ENCODE peak calls at places on chromosomes 2 and 18, in four cellular contexts. B is nephron progenitor cell, W is D721Med, C is cardiac fibroblast. J is an unnamed sample.
A peak's percentile ranks its signal among the peaks of the same experiment; 100 is the strongest.

GRCh38 chr2:108297436-108298141 is 8.9 kb downstream of the SULT1C2 start:
- DNase-seq in B (no peak), W (no peak), C (peak; percentile 88), J (no peak)

GRCh38 chr18:55494899-55495298 is 93.1 kb downstream of the TCF4 start:
- DNase-seq in B (no peak), W (no peak), C (peak; percentile 56), J (no peak)

GRCh38 chr2:45781464-45781811 is 130.0 kb downstream of the PRKCE start:
- DNase-seq in B (no peak), W (no peak), C (no peak), J (no peak)

GRCh38 chr2:88131201-88131998 is 3.5 kb upstream of the FABP1 start:
- DNase-seq in B (no peak), W (no peak), C (no peak), J (no peak)

GRCh38 chr2:145685323-145686050 is 1165.6 kb upstream of the ZEB2 start:
- DNase-seq in B (no peak), W (no peak), C (peak; percentile 56), J (no peak)

GRCh38 chr2:233435436-233436190 is 81.3 kb downstream of the DGKD start:
- DNase-seq in B (no peak), W (no peak), C (no peak), J (no peak)

GRCh38 chr2:128513416-128514283 is 195.0 kb upstream of the HS6ST1 start:
- DNase-seq in B (no peak), W (no peak), C (no peak), J (no peak)

GRCh38 chr2:112818094-112818902 is 18.3 kb downstream of the IL1B start:
- DNase-seq in B (peak; percentile 25), W (no peak), C (peak; percentile 60), J (no peak)

GRCh38 chr2:44291281-44292248 is 16.3 kb downstream of the SLC3A1 start:
- DNase-seq in B (peak; percentile 20), W (no peak), C (peak; percentile 77), J (peak; percentile 83)

GRCh38 chr2:20538308-20539132 is 91.6 kb downstream of the RHOB start:
- DNase-seq in B (no peak), W (no peak), C (no peak), J (peak; percentile 47)

GRCh38 chr18:13629841-13630747 is 96.3 kb downstream of the FAM210A start:
- DNase-seq in B (peak; percentile 63), W (peak; percentile 68), C (peak; percentile 66), J (peak; percentile 64)

GRCh38 chr2:10889741-10890215 is 22.0 kb upstream of the KCNF1 start:
- DNase-seq in B (no peak), W (no peak), C (no peak), J (peak; percentile 51)

GRCh38 chr2:121132054-121132453 is 152.9 kb downstream of the TFCP2L1 start:
- DNase-seq in B (no peak), W (no peak), C (no peak), J (no peak)

GRCh38 chr2:226256237-226256636 is 543.4 kb downstream of the IRS1 start:
- DNase-seq in B (no peak), W (no peak), C (peak; percentile 69), J (no peak)

GRCh38 chr2:25127631-25128030 is 40.7 kb downstream of the POMC start:
- DNase-seq in B (no peak), W (no peak), C (no peak), J (no peak)

GRCh38 chr2:185318271-185318724 is 420.3 kb upstream of the FSIP2 start:
- DNase-seq in B (no peak), W (no peak), C (no peak), J (no peak)

GRCh38 chr18:34549367-34549766 is 160.7 kb upstream of the DTNA start:
- DNase-seq in B (no peak), W (no peak), C (no peak), J (no peak)

GRCh38 chr2:64277101-64277849 is 133.1 kb upstream of the PELI1 start:
- DNase-seq in B (no peak), W (no peak), C (no peak), J (no peak)

GRCh38 chr2:200380139-200380561 is 73.7 kb downstream of the SPATS2L start:
- DNase-seq in B (no peak), W (no peak), C (no peak), J (no peak)

GRCh38 chr2:61722311-61722710 is 131.5 kb downstream of the FAM161A start:
- DNase-seq in B (no peak), W (no peak), C (no peak), J (no peak)

GRCh38 chr2:23009545-23010149 is 375.3 kb upstream of the KLHL29 start:
- DNase-seq in B (no peak), W (no peak), C (peak; percentile 34), J (no peak)

GRCh38 chr2:196271786-196272185 is 100.4 kb upstream of the STK17B start:
- DNase-seq in B (no peak), W (no peak), C (no peak), J (no peak)

GRCh38 chr2:227402959-227403358 is 15.2 kb upstream of the SCYGR1 start:
- DNase-seq in B (no peak), W (no peak), C (peak; percentile 29), J (no peak)

GRCh38 chr18:75429975-75430374 is 2.5 kb upstream of the SMIM21 start:
- DNase-seq in B (no peak), W (peak; percentile 49), C (no peak), J (peak; percentile 55)

GRCh38 chr2:233446616-233447305 is 92.5 kb downstream of the DGKD start:
- DNase-seq in B (no peak), W (no peak), C (no peak), J (no peak)

DNA sequence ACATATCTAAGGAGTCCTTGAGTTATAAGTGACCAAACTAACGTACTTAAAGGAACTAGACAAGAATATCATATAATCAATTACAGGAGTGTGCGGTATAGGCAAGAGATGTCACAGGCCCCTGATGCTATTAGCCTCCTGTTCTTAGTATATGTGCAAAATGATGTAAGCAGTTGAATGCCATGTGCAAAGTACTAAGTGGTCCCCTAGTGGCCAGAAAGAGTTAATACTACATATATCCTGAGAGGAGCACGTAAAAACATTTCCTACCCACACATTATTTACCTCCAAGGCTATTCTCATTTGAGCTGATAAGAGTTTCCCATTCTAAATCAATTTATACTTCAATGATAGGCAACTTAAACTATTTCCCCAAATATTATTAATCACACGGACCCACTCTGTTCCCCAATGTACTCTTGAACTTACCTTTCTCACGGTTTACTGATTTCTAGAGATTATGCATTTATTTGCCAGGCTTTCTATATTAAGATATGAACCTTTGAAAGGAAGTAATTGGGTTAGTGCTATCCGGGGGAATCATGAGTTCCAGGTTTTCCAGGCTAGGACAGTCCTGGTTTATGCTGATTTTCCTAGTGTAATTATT is 158.0 kb upstream of the KLHL14 start:
- DNase-seq in B (no peak), W (no peak), C (peak; percentile 67), J (no peak)
- TF ChIP-seq CTCF in B (peak; percentile 78), W (peak; percentile 47), C (peak; percentile 65), J (peak; percentile 59)

DNA sequence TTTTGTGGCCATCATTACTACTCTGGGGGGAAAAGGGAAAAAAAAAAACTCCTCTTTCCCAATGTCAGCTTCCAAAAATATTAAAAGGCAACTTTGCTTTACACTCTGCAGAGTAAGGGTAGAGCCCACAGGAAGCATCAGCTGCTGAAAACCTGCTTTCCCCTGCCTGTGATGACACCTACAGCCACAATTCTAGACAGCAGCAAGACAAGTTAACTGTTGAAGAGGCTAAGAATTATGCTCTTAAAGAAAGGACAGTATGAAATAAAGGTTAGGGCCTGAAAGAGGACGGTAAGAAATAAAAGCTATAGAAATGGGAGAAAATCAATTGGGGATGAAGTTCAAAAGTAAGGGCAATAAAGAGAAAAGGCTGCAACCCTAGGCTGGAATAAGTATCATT is 3.0 kb downstream of the PDE11A start:
- DNase-seq in B (no peak), W (no peak), C (no peak), J (peak; percentile 24)
- TF ChIP-seq CTCF in B (no peak), W (peak; percentile 12), C (no peak), J (peak; percentile 25)

DNA sequence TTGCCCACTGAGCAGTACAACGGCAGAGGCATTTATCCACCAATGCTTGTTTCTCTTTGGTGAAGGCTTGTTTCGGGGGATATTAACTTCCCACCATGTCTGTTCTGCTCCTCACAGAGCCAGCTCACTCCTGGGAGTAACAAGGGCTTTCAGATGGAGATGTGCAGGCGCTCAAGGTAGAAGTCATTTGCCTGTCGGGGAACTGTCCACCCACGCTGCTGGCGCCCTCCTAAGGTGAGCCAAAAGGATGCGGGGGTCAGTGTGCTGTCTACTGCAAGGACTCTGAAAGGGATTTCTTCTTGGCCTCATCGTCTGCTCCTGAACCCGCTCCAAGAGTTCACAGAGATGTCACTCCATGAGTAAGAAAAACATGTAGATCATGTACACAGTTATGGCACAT is 57.0 kb upstream of the CYRIA start:
- DNase-seq in B (no peak), W (no peak), C (no peak), J (peak; percentile 54)
- TF ChIP-seq CTCF in B (no peak), W (no peak), C (no peak), J (peak; percentile 74)

GRCh38 chr2:158723311-158723838 is 71.7 kb upstream of the DAPL1 start:
- DNase-seq in B (no peak), W (no peak), C (no peak), J (no peak)

GRCh38 chr2:158722266-158723105 is 72.6 kb upstream of the DAPL1 start:
- DNase-seq in B (no peak), W (no peak), C (no peak), J (no peak)

GRCh38 chr2:158724803-158725271 is 70.3 kb upstream of the DAPL1 start:
- DNase-seq in B (no peak), W (no peak), C (peak; percentile 19), J (no peak)

GRCh38 chr2:158725496-158725895 is 69.6 kb upstream of the DAPL1 start:
- DNase-seq in B (no peak), W (no peak), C (no peak), J (no peak)

DNA sequence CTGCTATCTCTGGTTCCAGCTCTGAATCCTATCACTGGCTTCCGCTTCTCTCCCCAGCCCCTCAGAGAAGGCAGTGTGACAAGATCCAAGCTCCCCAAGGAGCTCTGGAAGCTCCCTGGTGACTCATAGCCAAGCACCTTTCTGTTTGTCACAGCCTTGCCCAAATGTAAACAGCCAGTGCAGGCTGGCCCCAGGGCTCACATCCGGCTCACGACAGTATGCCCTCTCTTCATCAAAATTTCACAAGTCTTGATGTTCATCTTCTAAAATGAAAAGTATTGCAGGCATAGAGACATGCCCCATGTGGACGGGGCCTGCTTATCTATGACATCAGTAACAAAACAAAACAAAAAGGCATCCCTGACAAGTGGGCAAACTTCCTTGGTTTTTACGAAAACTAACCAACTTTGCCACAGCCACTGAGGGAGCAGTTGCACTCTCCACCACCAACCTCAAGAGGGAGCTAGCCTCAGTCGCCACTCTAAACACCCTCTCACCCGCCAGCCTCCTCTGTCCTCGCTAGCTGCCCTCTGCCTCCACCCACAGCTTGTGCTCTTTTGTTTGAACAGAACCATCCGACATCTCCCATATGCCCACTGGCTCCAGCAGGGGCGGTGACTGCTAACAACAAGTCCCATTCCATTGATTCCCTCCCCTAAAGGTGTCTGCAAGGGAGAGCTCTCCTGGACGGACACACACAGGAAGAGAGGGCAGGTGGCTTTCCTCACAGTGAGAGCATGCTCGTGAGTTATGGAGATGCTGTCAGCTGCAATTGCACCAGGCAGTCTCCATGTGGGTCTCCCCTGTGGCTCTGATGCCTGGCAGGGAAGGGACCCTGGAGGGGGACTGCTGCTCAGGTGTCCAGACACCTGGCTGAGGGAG is 71.0 kb upstream of the DAPL1 start:
- DNase-seq in B (no peak), W (no peak), C (no peak), J (no peak)
- TF ChIP-seq CTCF in B (peak; percentile 27), W (no peak), C (peak; percentile 26), J (peak; percentile 70)

GRCh38 chr2:118237451-118237850 is 149.2 kb downstream of the INSIG2 start:
- DNase-seq in B (no peak), W (no peak), C (no peak), J (no peak)
- TF ChIP-seq CTCF in B (no peak), W (no peak), C (no peak), J (no peak)

GRCh38 chr2:80437959-80438358 is 133.4 kb upstream of the LRRTM1 start:
- DNase-seq in B (no peak), W (no peak), C (no peak), J (peak; percentile 21)
- TF ChIP-seq CTCF in B (no peak), W (no peak), C (no peak), J (peak; percentile 29)

GRCh38 chr2:16135196-16135912 is 195.0 kb downstream of the MYCN start:
- DNase-seq in B (no peak), W (no peak), C (no peak), J (no peak)
- TF ChIP-seq CTCF in B (no peak), W (no peak), C (no peak), J (no peak)